ENCODE peak calls at places on chromosome 21, in four cellular contexts. One of them, this sample, is unnamed.

GRCh38 chr21:34877485-34878128 is 171.5 kb downstream of the RUNX1 start:
- DNase-seq in RWPE1: peak
- DNase-seq in GM12864: no peak
- DNase-seq in heart right ventricle: no peak
- DNase-seq in this sample: no peak

GRCh38 chr21:30831194-30831765 is 1.7 kb upstream of the KRTAP7-1 start:
- DNase-seq in RWPE1: no peak
- DNase-seq in GM12864: peak
- DNase-seq in heart right ventricle: no peak
- DNase-seq in this sample: no peak

GRCh38 chr21:23695449-23695848 is 1911.8 kb downstream of the MRPL39 start:
- DNase-seq in RWPE1: no peak
- DNase-seq in GM12864: no peak
- DNase-seq in heart right ventricle: no peak
- DNase-seq in this sample: no peak

GRCh38 chr21:16185766-16186165 is 456.0 kb downstream of the USP25 start:
- DNase-seq in RWPE1: no peak
- DNase-seq in GM12864: no peak
- DNase-seq in heart right ventricle: no peak
- DNase-seq in this sample: no peak

GRCh38 chr21:38325216-38325615 is 68.4 kb downstream of the KCNJ15 start:
- DNase-seq in RWPE1: no peak
- DNase-seq in GM12864: no peak
- DNase-seq in heart right ventricle: no peak
- DNase-seq in this sample: no peak

GRCh38 chr21:31917108-31917507 is 44.3 kb downstream of the HUNK start:
- DNase-seq in RWPE1: no peak
- DNase-seq in GM12864: no peak
- DNase-seq in heart right ventricle: no peak
- DNase-seq in this sample: no peak

GRCh38 chr21:32226444-32226843 is 52.4 kb downstream of the MIS18A start:
- DNase-seq in RWPE1: no peak
- DNase-seq in GM12864: no peak
- DNase-seq in heart right ventricle: no peak
- DNase-seq in this sample: no peak

GRCh38 chr21:46562964-46563607 is 41.8 kb downstream of the S100B start:
- DNase-seq in RWPE1: no peak
- DNase-seq in GM12864: no peak
- DNase-seq in heart right ventricle: no peak
- DNase-seq in this sample: no peak

GRCh38 chr21:46307625-46308024 is 16.0 kb downstream of the C21orf58 start:
- DNase-seq in RWPE1: no peak
- DNase-seq in GM12864: no peak
- DNase-seq in heart right ventricle: no peak
- DNase-seq in this sample: no peak

GRCh38 chr21:34020005-34020847 is 53.2 kb upstream of the MRPS6 start:
- DNase-seq in RWPE1: no peak
- DNase-seq in GM12864: peak
- DNase-seq in heart right ventricle: no peak
- DNase-seq in this sample: no peak

GRCh38 chr21:23612210-23612609 is 1995.1 kb downstream of the MRPL39 start:
- DNase-seq in RWPE1: no peak
- DNase-seq in GM12864: no peak
- DNase-seq in heart right ventricle: no peak
- DNase-seq in this sample: no peak

GRCh38 chr21:42238185-42238934 is 19.4 kb downstream of the ABCG1 start:
- DNase-seq in RWPE1: no peak
- DNase-seq in GM12864: no peak
- DNase-seq in heart right ventricle: no peak
- DNase-seq in this sample: no peak

GRCh38 chr21:38036016-38036415 is 119.8 kb upstream of the KCNJ6 start:
- DNase-seq in RWPE1: no peak
- DNase-seq in GM12864: no peak
- DNase-seq in heart right ventricle: peak
- DNase-seq in this sample: no peak

GRCh38 chr21:36964398-36964797 is 2.1 kb downstream of the HLCS start:
- DNase-seq in RWPE1: no peak
- DNase-seq in GM12864: no peak
- DNase-seq in heart right ventricle: no peak
- DNase-seq in this sample: no peak

GRCh38 chr21:36965720-36966065 is 776 bp downstream of the HLCS start:
- DNase-seq in RWPE1: no peak
- DNase-seq in GM12864: no peak
- DNase-seq in heart right ventricle: no peak
- DNase-seq in this sample: no peak

GRCh38 chr21:36966846-36967657 is 583 bp upstream of the HLCS start:
- DNase-seq in RWPE1: no peak
- DNase-seq in GM12864: no peak
- DNase-seq in heart right ventricle: no peak
- DNase-seq in this sample: no peak

GRCh38 chr21:36964832-36965719 is 1.4 kb downstream of the HLCS start:
- DNase-seq in RWPE1: no peak
- DNase-seq in GM12864: no peak
- DNase-seq in heart right ventricle: no peak
- DNase-seq in this sample: no peak

DNA sequence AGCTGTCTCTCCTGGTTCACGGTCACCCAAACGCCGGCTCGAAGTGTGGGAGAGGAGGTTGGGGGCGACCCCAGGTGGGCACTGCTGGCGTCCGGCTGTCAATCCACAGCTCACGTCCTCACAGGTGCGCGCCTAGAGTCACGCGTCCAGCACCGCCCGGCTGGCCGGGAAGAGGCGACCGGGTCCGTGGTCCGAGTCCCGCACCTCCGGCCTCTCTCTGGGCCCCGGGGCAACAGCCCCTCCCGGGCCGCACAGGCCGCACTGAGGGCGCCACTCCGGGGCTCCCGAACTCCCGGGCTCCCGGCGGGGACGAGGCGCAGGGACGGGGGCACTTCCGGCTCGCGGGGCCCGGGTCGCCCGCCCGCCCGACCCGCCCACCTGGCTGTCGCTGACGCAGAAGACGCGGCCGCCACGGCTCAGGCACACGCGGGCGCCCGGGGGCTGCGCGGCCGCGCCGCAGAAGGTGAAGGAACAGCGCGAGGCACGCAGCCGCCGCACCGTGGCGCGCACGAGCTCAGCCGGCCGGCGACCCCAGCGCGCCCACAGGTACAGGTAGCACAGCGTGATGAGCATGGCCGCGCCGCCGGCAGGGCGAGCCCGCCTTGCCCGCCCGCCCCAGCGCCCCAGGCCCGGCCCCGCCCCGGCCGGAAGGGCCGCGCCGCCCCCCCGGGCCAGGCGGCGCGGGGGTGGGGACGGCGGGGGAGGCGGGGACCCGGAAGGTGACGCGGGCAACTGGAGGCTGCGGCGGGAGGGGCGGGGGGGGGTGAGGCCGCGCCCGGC is at the start of gene HLCS:
- DNase-seq in RWPE1: peak
- DNase-seq in GM12864: no peak
- DNase-seq in heart right ventricle: peak
- DNase-seq in this sample: peak
- TF ChIP-seq CTCF in RWPE1: peak
- TF ChIP-seq CTCF in GM12864: peak
- TF ChIP-seq CTCF in heart right ventricle: no peak
- TF ChIP-seq CTCF in this sample: peak

GRCh38 chr21:25826652-25827051 is 91.9 kb downstream of the GABPA start:
- DNase-seq in RWPE1: no peak
- DNase-seq in GM12864: no peak
- DNase-seq in heart right ventricle: no peak
- DNase-seq in this sample: no peak

GRCh38 chr21:25818156-25818950 is 83.6 kb downstream of the GABPA start:
- DNase-seq in RWPE1: no peak
- DNase-seq in GM12864: no peak
- DNase-seq in heart right ventricle: no peak
- DNase-seq in this sample: no peak

GRCh38 chr21:25827513-25827912 is 92.7 kb downstream of the GABPA start:
- DNase-seq in RWPE1: no peak
- DNase-seq in GM12864: no peak
- DNase-seq in heart right ventricle: no peak
- DNase-seq in this sample: no peak

GRCh38 chr21:25822981-25823380 is 88.2 kb downstream of the GABPA start:
- DNase-seq in RWPE1: no peak
- DNase-seq in GM12864: no peak
- DNase-seq in heart right ventricle: no peak
- DNase-seq in this sample: no peak
- TF ChIP-seq CTCF in RWPE1: no peak
- TF ChIP-seq CTCF in GM12864: no peak
- TF ChIP-seq CTCF in heart right ventricle: no peak
- TF ChIP-seq CTCF in this sample: no peak

GRCh38 chr21:39377444-39378050 is 28.7 kb upstream of the HMGN1 start:
- DNase-seq in RWPE1: no peak
- DNase-seq in GM12864: no peak
- DNase-seq in heart right ventricle: no peak
- DNase-seq in this sample: no peak
- TF ChIP-seq CTCF in RWPE1: no peak
- TF ChIP-seq CTCF in GM12864: no peak
- TF ChIP-seq CTCF in heart right ventricle: no peak
- TF ChIP-seq CTCF in this sample: no peak

GRCh38 chr21:44800971-44801467 is 601 bp downstream of the UBE2G2 start:
- DNase-seq in RWPE1: peak
- DNase-seq in GM12864: no peak
- DNase-seq in heart right ventricle: no peak
- DNase-seq in this sample: no peak
- TF ChIP-seq CTCF in RWPE1: peak
- TF ChIP-seq CTCF in GM12864: peak
- TF ChIP-seq CTCF in heart right ventricle: no peak
- TF ChIP-seq CTCF in this sample: peak

GRCh38 chr21:18248171-18248570 is 3.5 kb downstream of the CHODL start:
- DNase-seq in RWPE1: no peak
- DNase-seq in GM12864: no peak
- DNase-seq in heart right ventricle: no peak
- DNase-seq in this sample: no peak

GRCh38 chr21:18252686-18253085 is 8.1 kb downstream of the CHODL start:
- DNase-seq in RWPE1: no peak
- DNase-seq in GM12864: no peak
- DNase-seq in heart right ventricle: no peak
- DNase-seq in this sample: no peak

GRCh38 chr21:18253252-18253651 is 8.6 kb downstream of the CHODL start:
- DNase-seq in RWPE1: no peak
- DNase-seq in GM12864: no peak
- DNase-seq in heart right ventricle: no peak
- DNase-seq in this sample: no peak

GRCh38 chr21:18251065-18251464 is 6.4 kb downstream of the CHODL start:
- DNase-seq in RWPE1: no peak
- DNase-seq in GM12864: no peak
- DNase-seq in heart right ventricle: no peak
- DNase-seq in this sample: no peak

DNA sequence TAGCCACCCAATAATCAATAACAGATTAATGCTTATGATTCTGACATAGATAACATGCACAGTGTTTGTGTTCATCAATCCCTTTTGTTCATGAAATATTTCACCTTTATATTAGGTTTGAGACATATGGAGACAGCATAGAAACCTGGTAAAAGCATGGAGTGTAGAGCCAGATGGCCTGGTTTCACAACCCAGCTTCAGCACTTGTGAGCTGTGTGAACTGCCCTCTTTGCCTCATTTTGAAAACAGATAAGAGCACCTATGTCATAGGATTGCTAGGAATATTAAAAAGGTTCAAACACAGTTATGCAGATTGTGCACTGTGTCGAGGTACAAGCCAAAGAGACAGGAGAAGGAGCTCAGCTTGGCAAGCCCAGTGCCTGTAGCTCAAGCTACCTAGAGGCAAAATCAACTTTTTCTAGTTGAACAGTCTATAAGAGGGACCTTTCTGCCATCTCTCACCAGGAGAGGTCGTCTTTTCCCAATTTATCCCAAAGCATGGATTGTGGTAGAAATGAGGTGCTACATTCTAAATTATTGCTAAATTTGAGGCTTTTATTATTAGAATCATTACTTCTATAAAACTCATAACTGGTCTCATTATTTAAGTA is 5.0 kb downstream of the CHODL start:
- DNase-seq in RWPE1: no peak
- DNase-seq in GM12864: no peak
- DNase-seq in heart right ventricle: no peak
- DNase-seq in this sample: no peak
- TF ChIP-seq CTCF in RWPE1: no peak
- TF ChIP-seq CTCF in GM12864: no peak
- TF ChIP-seq CTCF in heart right ventricle: no peak
- TF ChIP-seq CTCF in this sample: peak

This sample was measured in progenitor cell of endocrine pancreas.